ENCODE peak calls at places on chromosomes 7 and 10, in ten cellular contexts. One of them, this sample, is unnamed.

GRCh38 chr10:100728928-100729876 is 16.2 kb upstream of the PAX2 start:
- DNase-seq in ovary: no peak
- DNase-seq in small intestine: peak
- DNase-seq in PC-9: no peak
- DNase-seq in fibroblast of lung: peak
- DNase-seq in CD4-positive, alpha-beta T cell: no peak
- DNase-seq in suprapubic skin: no peak
- DNase-seq in caudate nucleus: no peak
- DNase-seq in IMR-90: peak
- DNase-seq in aorta: peak
- DNase-seq in this sample: no peak

GRCh38 chr7:108637049-108637621 is 67.5 kb downstream of the DNAJB9 start:
- DNase-seq in ovary: no peak
- DNase-seq in small intestine: no peak
- DNase-seq in PC-9: no peak
- DNase-seq in fibroblast of lung: no peak
- DNase-seq in CD4-positive, alpha-beta T cell: no peak
- DNase-seq in suprapubic skin: no peak
- DNase-seq in caudate nucleus: no peak
- DNase-seq in IMR-90: no peak
- DNase-seq in aorta: no peak
- DNase-seq in this sample: no peak

GRCh38 chr10:127215882-127216281 is 19.5 kb upstream of the INSYN2A start:
- DNase-seq in ovary: no peak
- DNase-seq in small intestine: no peak
- DNase-seq in PC-9: no peak
- DNase-seq in fibroblast of lung: no peak
- DNase-seq in CD4-positive, alpha-beta T cell: no peak
- DNase-seq in suprapubic skin: no peak
- DNase-seq in caudate nucleus: no peak
- DNase-seq in IMR-90: no peak
- DNase-seq in aorta: no peak
- DNase-seq in this sample: no peak

GRCh38 chr7:12827219-12827821 is 139.9 kb downstream of the ARL4A start:
- DNase-seq in ovary: no peak
- DNase-seq in small intestine: no peak
- DNase-seq in PC-9: no peak
- DNase-seq in fibroblast of lung: no peak
- DNase-seq in CD4-positive, alpha-beta T cell: no peak
- DNase-seq in suprapubic skin: no peak
- DNase-seq in caudate nucleus: no peak
- DNase-seq in IMR-90: peak
- DNase-seq in aorta: no peak
- DNase-seq in this sample: no peak

GRCh38 chr10:101066146-101066889 is 4.5 kb downstream of the KAZALD1 start:
- DNase-seq in ovary: peak
- DNase-seq in small intestine: peak
- DNase-seq in PC-9: peak
- DNase-seq in fibroblast of lung: peak
- DNase-seq in CD4-positive, alpha-beta T cell: peak
- DNase-seq in suprapubic skin: peak
- DNase-seq in caudate nucleus: no peak
- DNase-seq in IMR-90: peak
- DNase-seq in aorta: peak
- DNase-seq in this sample: no peak

GRCh38 chr10:86969421-86970041 is 1.2 kb downstream of the ADIRF start:
- DNase-seq in ovary: no peak
- DNase-seq in small intestine: peak
- DNase-seq in PC-9: no peak
- DNase-seq in fibroblast of lung: peak
- DNase-seq in CD4-positive, alpha-beta T cell: no peak
- DNase-seq in suprapubic skin: peak
- DNase-seq in caudate nucleus: no peak
- DNase-seq in IMR-90: peak
- DNase-seq in aorta: peak
- DNase-seq in this sample: no peak

GRCh38 chr10:71531485-71532446 is 135.0 kb downstream of the CDH23 start:
- DNase-seq in ovary: no peak
- DNase-seq in small intestine: no peak
- DNase-seq in PC-9: no peak
- DNase-seq in fibroblast of lung: no peak
- DNase-seq in CD4-positive, alpha-beta T cell: no peak
- DNase-seq in suprapubic skin: no peak
- DNase-seq in caudate nucleus: no peak
- DNase-seq in IMR-90: no peak
- DNase-seq in aorta: no peak
- DNase-seq in this sample: no peak

GRCh38 chr7:90250601-90251303 is 5.8 kb downstream of the CFAP69 start:
- DNase-seq in ovary: no peak
- DNase-seq in small intestine: no peak
- DNase-seq in PC-9: no peak
- DNase-seq in fibroblast of lung: peak
- DNase-seq in CD4-positive, alpha-beta T cell: no peak
- DNase-seq in suprapubic skin: no peak
- DNase-seq in caudate nucleus: no peak
- DNase-seq in IMR-90: peak
- DNase-seq in aorta: no peak
- DNase-seq in this sample: no peak

GRCh38 chr7:93055543-93056107 is 62.2 kb downstream of the SAMD9 start:
- DNase-seq in ovary: no peak
- DNase-seq in small intestine: peak
- DNase-seq in PC-9: no peak
- DNase-seq in fibroblast of lung: peak
- DNase-seq in CD4-positive, alpha-beta T cell: no peak
- DNase-seq in suprapubic skin: no peak
- DNase-seq in caudate nucleus: no peak
- DNase-seq in IMR-90: peak
- DNase-seq in aorta: no peak
- DNase-seq in this sample: no peak

GRCh38 chr7:135326636-135327280 is 93.1 kb downstream of the STRA8 start:
- DNase-seq in ovary: no peak
- DNase-seq in small intestine: peak
- DNase-seq in PC-9: no peak
- DNase-seq in fibroblast of lung: peak
- DNase-seq in CD4-positive, alpha-beta T cell: no peak
- DNase-seq in suprapubic skin: no peak
- DNase-seq in caudate nucleus: no peak
- DNase-seq in IMR-90: peak
- DNase-seq in aorta: no peak
- DNase-seq in this sample: no peak

GRCh38 chr7:101562531-101563197 is 66.4 kb downstream of the MYL10 start:
- DNase-seq in ovary: no peak
- DNase-seq in small intestine: no peak
- DNase-seq in PC-9: no peak
- DNase-seq in fibroblast of lung: no peak
- DNase-seq in CD4-positive, alpha-beta T cell: no peak
- DNase-seq in suprapubic skin: peak
- DNase-seq in caudate nucleus: no peak
- DNase-seq in IMR-90: no peak
- DNase-seq in aorta: no peak
- DNase-seq in this sample: no peak

GRCh38 chr10:69972951-69973350 is 79.7 kb upstream of the MACROH2A2 start:
- DNase-seq in ovary: no peak
- DNase-seq in small intestine: no peak
- DNase-seq in PC-9: no peak
- DNase-seq in fibroblast of lung: peak
- DNase-seq in CD4-positive, alpha-beta T cell: no peak
- DNase-seq in suprapubic skin: no peak
- DNase-seq in caudate nucleus: no peak
- DNase-seq in IMR-90: peak
- DNase-seq in aorta: no peak
- DNase-seq in this sample: no peak

GRCh38 chr10:34815174-34816066 is at the start of gene PARD3:
- DNase-seq in ovary: peak
- DNase-seq in small intestine: peak
- DNase-seq in PC-9: peak
- DNase-seq in fibroblast of lung: peak
- DNase-seq in CD4-positive, alpha-beta T cell: no peak
- DNase-seq in suprapubic skin: peak
- DNase-seq in caudate nucleus: no peak
- DNase-seq in IMR-90: peak
- DNase-seq in aorta: peak
- DNase-seq in this sample: peak

GRCh38 chr7:45389073-45389872 is 184.9 kb upstream of the ADCY1 start:
- DNase-seq in ovary: no peak
- DNase-seq in small intestine: no peak
- DNase-seq in PC-9: no peak
- DNase-seq in fibroblast of lung: no peak
- DNase-seq in CD4-positive, alpha-beta T cell: no peak
- DNase-seq in suprapubic skin: no peak
- DNase-seq in caudate nucleus: no peak
- DNase-seq in IMR-90: no peak
- DNase-seq in aorta: no peak
- DNase-seq in this sample: no peak

GRCh38 chr7:128030999-128031681 is at the start of gene LRRC4:
- DNase-seq in ovary: peak
- DNase-seq in small intestine: peak
- DNase-seq in PC-9: peak
- DNase-seq in fibroblast of lung: peak
- DNase-seq in CD4-positive, alpha-beta T cell: no peak
- DNase-seq in suprapubic skin: no peak
- DNase-seq in caudate nucleus: no peak
- DNase-seq in IMR-90: peak
- DNase-seq in aorta: no peak
- DNase-seq in this sample: no peak

GRCh38 chr10:3485287-3485686 is 299.7 kb downstream of the KLF6 start:
- DNase-seq in ovary: no peak
- DNase-seq in small intestine: no peak
- DNase-seq in PC-9: no peak
- DNase-seq in fibroblast of lung: no peak
- DNase-seq in CD4-positive, alpha-beta T cell: no peak
- DNase-seq in suprapubic skin: no peak
- DNase-seq in caudate nucleus: no peak
- DNase-seq in IMR-90: no peak
- DNase-seq in aorta: no peak
- DNase-seq in this sample: no peak

GRCh38 chr7:20352573-20353304 is 22.0 kb downstream of the ITGB8 start:
- DNase-seq in ovary: no peak
- DNase-seq in small intestine: no peak
- DNase-seq in PC-9: peak
- DNase-seq in fibroblast of lung: peak
- DNase-seq in CD4-positive, alpha-beta T cell: no peak
- DNase-seq in suprapubic skin: no peak
- DNase-seq in caudate nucleus: no peak
- DNase-seq in IMR-90: peak
- DNase-seq in aorta: no peak
- DNase-seq in this sample: no peak

GRCh38 chr10:24438800-24439199 is 229.9 kb downstream of the KIAA1217 start:
- DNase-seq in ovary: no peak
- DNase-seq in small intestine: no peak
- DNase-seq in PC-9: no peak
- DNase-seq in fibroblast of lung: no peak
- DNase-seq in CD4-positive, alpha-beta T cell: no peak
- DNase-seq in suprapubic skin: no peak
- DNase-seq in caudate nucleus: no peak
- DNase-seq in IMR-90: peak
- DNase-seq in aorta: no peak
- DNase-seq in this sample: no peak

GRCh38 chr10:24442234-24442633 is 233.3 kb downstream of the KIAA1217 start:
- DNase-seq in ovary: no peak
- DNase-seq in small intestine: no peak
- DNase-seq in PC-9: no peak
- DNase-seq in fibroblast of lung: no peak
- DNase-seq in CD4-positive, alpha-beta T cell: no peak
- DNase-seq in suprapubic skin: no peak
- DNase-seq in caudate nucleus: no peak
- DNase-seq in IMR-90: no peak
- DNase-seq in aorta: no peak
- DNase-seq in this sample: no peak

GRCh38 chr10:24439935-24440334 is 231.0 kb downstream of the KIAA1217 start:
- DNase-seq in ovary: no peak
- DNase-seq in small intestine: no peak
- DNase-seq in PC-9: no peak
- DNase-seq in fibroblast of lung: peak
- DNase-seq in CD4-positive, alpha-beta T cell: no peak
- DNase-seq in suprapubic skin: no peak
- DNase-seq in caudate nucleus: no peak
- DNase-seq in IMR-90: peak
- DNase-seq in aorta: no peak
- DNase-seq in this sample: no peak

GRCh38 chr10:24444337-24444736 is 235.4 kb downstream of the KIAA1217 start:
- DNase-seq in ovary: no peak
- DNase-seq in small intestine: no peak
- DNase-seq in PC-9: no peak
- DNase-seq in fibroblast of lung: peak
- DNase-seq in CD4-positive, alpha-beta T cell: no peak
- DNase-seq in suprapubic skin: no peak
- DNase-seq in caudate nucleus: no peak
- DNase-seq in IMR-90: peak
- DNase-seq in aorta: no peak
- DNase-seq in this sample: no peak

GRCh38 chr10:24440817-24441790 is 232.2 kb downstream of the KIAA1217 start:
- DNase-seq in ovary: no peak
- DNase-seq in small intestine: no peak
- DNase-seq in PC-9: no peak
- DNase-seq in fibroblast of lung: peak
- DNase-seq in CD4-positive, alpha-beta T cell: no peak
- DNase-seq in suprapubic skin: no peak
- DNase-seq in caudate nucleus: no peak
- DNase-seq in IMR-90: peak
- DNase-seq in aorta: no peak
- DNase-seq in this sample: no peak
- H3K27ac ChIP-seq in ovary: no peak
- H3K27ac ChIP-seq in small intestine: no peak
- H3K27ac ChIP-seq in PC-9: no peak
- H3K27ac ChIP-seq in fibroblast of lung: no peak
- H3K27ac ChIP-seq in CD4-positive, alpha-beta T cell: no peak
- H3K27ac ChIP-seq in suprapubic skin: no peak
- H3K27ac ChIP-seq in caudate nucleus: no peak
- H3K27ac ChIP-seq in IMR-90: no peak
- H3K27ac ChIP-seq in aorta: no peak
- H3K27ac ChIP-seq in this sample: no peak

GRCh38 chr10:123573236-123574147 is 92.7 kb upstream of the GPR26 start:
- DNase-seq in ovary: peak
- DNase-seq in small intestine: peak
- DNase-seq in PC-9: peak
- DNase-seq in fibroblast of lung: no peak
- DNase-seq in CD4-positive, alpha-beta T cell: no peak
- DNase-seq in suprapubic skin: no peak
- DNase-seq in caudate nucleus: no peak
- DNase-seq in IMR-90: no peak
- DNase-seq in aorta: no peak
- DNase-seq in this sample: no peak
- H3K27ac ChIP-seq in ovary: no peak
- H3K27ac ChIP-seq in small intestine: no peak
- H3K27ac ChIP-seq in PC-9: no peak
- H3K27ac ChIP-seq in fibroblast of lung: no peak
- H3K27ac ChIP-seq in CD4-positive, alpha-beta T cell: no peak
- H3K27ac ChIP-seq in suprapubic skin: no peak
- H3K27ac ChIP-seq in caudate nucleus: no peak
- H3K27ac ChIP-seq in IMR-90: no peak
- H3K27ac ChIP-seq in aorta: no peak
- H3K27ac ChIP-seq in this sample: no peak

GRCh38 chr10:92758594-92758993 is 68.8 kb downstream of the HHEX start:
- DNase-seq in ovary: no peak
- DNase-seq in small intestine: no peak
- DNase-seq in PC-9: no peak
- DNase-seq in fibroblast of lung: no peak
- DNase-seq in CD4-positive, alpha-beta T cell: no peak
- DNase-seq in suprapubic skin: no peak
- DNase-seq in caudate nucleus: no peak
- DNase-seq in IMR-90: no peak
- DNase-seq in aorta: no peak
- DNase-seq in this sample: no peak
- H3K27ac ChIP-seq in ovary: no peak
- H3K27ac ChIP-seq in small intestine: no peak
- H3K27ac ChIP-seq in PC-9: no peak
- H3K27ac ChIP-seq in fibroblast of lung: no peak
- H3K27ac ChIP-seq in CD4-positive, alpha-beta T cell: no peak
- H3K27ac ChIP-seq in suprapubic skin: no peak
- H3K27ac ChIP-seq in caudate nucleus: no peak
- H3K27ac ChIP-seq in IMR-90: no peak
- H3K27ac ChIP-seq in aorta: no peak
- H3K27ac ChIP-seq in this sample: no peak

GRCh38 chr7:42238709-42239395 is 1.8 kb upstream of the GLI3 start:
- DNase-seq in ovary: peak
- DNase-seq in small intestine: no peak
- DNase-seq in PC-9: no peak
- DNase-seq in fibroblast of lung: peak
- DNase-seq in CD4-positive, alpha-beta T cell: no peak
- DNase-seq in suprapubic skin: peak
- DNase-seq in caudate nucleus: no peak
- DNase-seq in IMR-90: peak
- DNase-seq in aorta: no peak
- DNase-seq in this sample: no peak
- H3K27ac ChIP-seq in ovary: peak
- H3K27ac ChIP-seq in small intestine: no peak
- H3K27ac ChIP-seq in PC-9: no peak
- H3K27ac ChIP-seq in fibroblast of lung: peak
- H3K27ac ChIP-seq in CD4-positive, alpha-beta T cell: no peak
- H3K27ac ChIP-seq in suprapubic skin: peak
- H3K27ac ChIP-seq in caudate nucleus: peak
- H3K27ac ChIP-seq in IMR-90: peak
- H3K27ac ChIP-seq in aorta: peak
- H3K27ac ChIP-seq in this sample: peak

This sample was measured in substantia nigra.